ENCODE peak calls at places on chromosomes 1 and 21, in seven cellular contexts. One of them, this sample, is unnamed.

GRCh38 chr1:42931911-42932422 is 26.7 kb downstream of the SLC2A1 start:
- DNase-seq in heart left ventricle: no peak
- DNase-seq in PC-9: peak
- DNase-seq in prostate gland: peak
- DNase-seq in K562: peak
- DNase-seq in AG04450: no peak
- DNase-seq in fibroblast of lung: no peak
- DNase-seq in this sample: no peak

GRCh38 chr21:46191257-46191685 is 7.0 kb upstream of the SPATC1L start:
- DNase-seq in prostate gland: no peak
- DNase-seq in PC-9: no peak
- DNase-seq in heart left ventricle: no peak
- DNase-seq in K562: no peak
- DNase-seq in AG04450: peak
- DNase-seq in fibroblast of lung: peak
- DNase-seq in this sample: peak

GRCh38 chr1:41799723-41800122 is 119.0 kb downstream of the HIVEP3 start:
- DNase-seq in prostate gland: no peak
- DNase-seq in K562: no peak
- DNase-seq in AG04450: no peak
- DNase-seq in PC-9: no peak
- DNase-seq in fibroblast of lung: peak
- DNase-seq in heart left ventricle: no peak
- DNase-seq in this sample: no peak

GRCh38 chr1:165924096-165924495 is 96.7 kb downstream of the UCK2 start:
- DNase-seq in K562: no peak
- DNase-seq in heart left ventricle: no peak
- DNase-seq in AG04450: no peak
- DNase-seq in PC-9: no peak
- DNase-seq in fibroblast of lung: no peak
- DNase-seq in prostate gland: no peak
- DNase-seq in this sample: no peak

GRCh38 chr1:199449221-199449620 is 578.3 kb upstream of the NR5A2 start:
- DNase-seq in heart left ventricle: no peak
- DNase-seq in prostate gland: no peak
- DNase-seq in PC-9: no peak
- DNase-seq in AG04450: no peak
- DNase-seq in fibroblast of lung: no peak
- DNase-seq in K562: no peak
- DNase-seq in this sample: no peak

GRCh38 chr1:37037675-37038074 is 3.4 kb upstream of the GRIK3 start:
- DNase-seq in K562: no peak
- DNase-seq in heart left ventricle: no peak
- DNase-seq in prostate gland: no peak
- DNase-seq in AG04450: no peak
- DNase-seq in fibroblast of lung: no peak
- DNase-seq in PC-9: no peak
- DNase-seq in this sample: no peak

GRCh38 chr1:27544818-27545612 is 55.0 kb upstream of the WASF2 start:
- DNase-seq in AG04450: no peak
- DNase-seq in heart left ventricle: peak
- DNase-seq in fibroblast of lung: peak
- DNase-seq in PC-9: no peak
- DNase-seq in K562: no peak
- DNase-seq in prostate gland: peak
- DNase-seq in this sample: no peak

GRCh38 chr1:245956225-245956624 is 550.9 kb downstream of the SMYD3 start:
- DNase-seq in PC-9: no peak
- DNase-seq in prostate gland: no peak
- DNase-seq in AG04450: no peak
- DNase-seq in fibroblast of lung: no peak
- DNase-seq in heart left ventricle: no peak
- DNase-seq in K562: peak
- DNase-seq in this sample: no peak

GRCh38 chr1:94001397-94002045 is 92.3 kb upstream of the GCLM start:
- DNase-seq in fibroblast of lung: no peak
- DNase-seq in heart left ventricle: no peak
- DNase-seq in AG04450: no peak
- DNase-seq in prostate gland: no peak
- DNase-seq in PC-9: no peak
- DNase-seq in K562: no peak
- DNase-seq in this sample: peak

GRCh38 chr1:6307099-6307498 is 46.2 kb upstream of the GPR153 start:
- DNase-seq in PC-9: no peak
- DNase-seq in K562: no peak
- DNase-seq in AG04450: no peak
- DNase-seq in fibroblast of lung: no peak
- DNase-seq in prostate gland: no peak
- DNase-seq in heart left ventricle: no peak
- DNase-seq in this sample: no peak

GRCh38 chr1:3691421-3692204 is 39.3 kb downstream of the TP73 start:
- DNase-seq in AG04450: no peak
- DNase-seq in prostate gland: no peak
- DNase-seq in heart left ventricle: no peak
- DNase-seq in fibroblast of lung: no peak
- DNase-seq in PC-9: no peak
- DNase-seq in K562: no peak
- DNase-seq in this sample: no peak

GRCh38 chr1:150089846-150090520 is 22.4 kb downstream of the VPS45 start:
- DNase-seq in PC-9: no peak
- DNase-seq in fibroblast of lung: no peak
- DNase-seq in AG04450: no peak
- DNase-seq in heart left ventricle: no peak
- DNase-seq in K562: no peak
- DNase-seq in prostate gland: no peak
- DNase-seq in this sample: no peak

GRCh38 chr1:33191731-33192275 is 10.0 kb upstream of the TRIM62 start:
- DNase-seq in prostate gland: no peak
- DNase-seq in heart left ventricle: no peak
- DNase-seq in AG04450: no peak
- DNase-seq in fibroblast of lung: no peak
- DNase-seq in K562: no peak
- DNase-seq in PC-9: no peak
- DNase-seq in this sample: no peak

GRCh38 chr1:165886193-165886592 is 58.8 kb downstream of the UCK2 start:
- DNase-seq in heart left ventricle: no peak
- DNase-seq in PC-9: no peak
- DNase-seq in prostate gland: no peak
- DNase-seq in AG04450: no peak
- DNase-seq in fibroblast of lung: no peak
- DNase-seq in K562: no peak
- DNase-seq in this sample: no peak

GRCh38 chr1:201020040-201020591 is 3.4 kb downstream of the KIF21B start:
- DNase-seq in fibroblast of lung: no peak
- DNase-seq in PC-9: no peak
- DNase-seq in heart left ventricle: no peak
- DNase-seq in prostate gland: no peak
- DNase-seq in AG04450: no peak
- DNase-seq in K562: peak
- DNase-seq in this sample: no peak

GRCh38 chr1:54254055-54254454 is 54.1 kb downstream of the MRPL37 start:
- DNase-seq in fibroblast of lung: no peak
- DNase-seq in PC-9: peak
- DNase-seq in heart left ventricle: no peak
- DNase-seq in prostate gland: no peak
- DNase-seq in K562: no peak
- DNase-seq in AG04450: no peak
- DNase-seq in this sample: no peak

GRCh38 chr1:106956721-106957120 is 99.8 kb upstream of the PRMT6 start:
- DNase-seq in PC-9: no peak
- DNase-seq in AG04450: no peak
- DNase-seq in heart left ventricle: no peak
- DNase-seq in prostate gland: no peak
- DNase-seq in fibroblast of lung: peak
- DNase-seq in K562: no peak
- DNase-seq in this sample: no peak
- TF ChIP-seq CTCF in PC-9: no peak
- TF ChIP-seq CTCF in AG04450: no peak
- TF ChIP-seq CTCF in heart left ventricle: no peak
- TF ChIP-seq CTCF in prostate gland: no peak
- TF ChIP-seq CTCF in fibroblast of lung: no peak
- TF ChIP-seq CTCF in K562: no peak
- TF ChIP-seq CTCF in this sample: no peak

GRCh38 chr1:38942664-38943428 is 1.2 kb upstream of the RHBDL2 start:
- DNase-seq in PC-9: no peak
- DNase-seq in heart left ventricle: no peak
- DNase-seq in AG04450: no peak
- DNase-seq in K562: no peak
- DNase-seq in prostate gland: no peak
- DNase-seq in fibroblast of lung: no peak
- DNase-seq in this sample: no peak

GRCh38 chr1:38940339-38941047 is 1.1 kb downstream of the RHBDL2 start:
- DNase-seq in heart left ventricle: no peak
- DNase-seq in PC-9: no peak
- DNase-seq in K562: no peak
- DNase-seq in AG04450: no peak
- DNase-seq in prostate gland: no peak
- DNase-seq in fibroblast of lung: no peak
- DNase-seq in this sample: no peak

GRCh38 chr1:38941527-38942019 is at the start of gene RHBDL2:
- DNase-seq in heart left ventricle: peak
- DNase-seq in PC-9: peak
- DNase-seq in fibroblast of lung: peak
- DNase-seq in K562: no peak
- DNase-seq in AG04450: no peak
- DNase-seq in prostate gland: peak
- DNase-seq in this sample: peak

GRCh38 chr1:38938722-38939260 is 2.8 kb downstream of the RHBDL2 start:
- DNase-seq in AG04450: no peak
- DNase-seq in heart left ventricle: no peak
- DNase-seq in K562: no peak
- DNase-seq in PC-9: no peak
- DNase-seq in prostate gland: no peak
- DNase-seq in fibroblast of lung: no peak
- DNase-seq in this sample: no peak

GRCh38 chr1:38941093-38941492 is 537 bp downstream of the RHBDL2 start:
- DNase-seq in AG04450: no peak
- DNase-seq in K562: no peak
- DNase-seq in fibroblast of lung: no peak
- DNase-seq in prostate gland: no peak
- DNase-seq in heart left ventricle: no peak
- DNase-seq in PC-9: peak
- DNase-seq in this sample: no peak
- H3K27ac ChIP-seq in AG04450: no peak
- H3K27ac ChIP-seq in K562: no peak
- H3K27ac ChIP-seq in fibroblast of lung: no peak
- H3K27ac ChIP-seq in prostate gland: peak
- H3K27ac ChIP-seq in heart left ventricle: no peak
- H3K27ac ChIP-seq in PC-9: no peak
- H3K27ac ChIP-seq in this sample: no peak

GRCh38 chr1:171611306-171611705 is 10.7 kb upstream of the MYOCOS start:
- DNase-seq in prostate gland: no peak
- DNase-seq in K562: no peak
- DNase-seq in fibroblast of lung: no peak
- DNase-seq in AG04450: no peak
- DNase-seq in heart left ventricle: no peak
- DNase-seq in PC-9: no peak
- DNase-seq in this sample: no peak

GRCh38 chr1:171600852-171601251 is 21.2 kb upstream of the MYOCOS start:
- DNase-seq in prostate gland: no peak
- DNase-seq in K562: no peak
- DNase-seq in fibroblast of lung: no peak
- DNase-seq in heart left ventricle: no peak
- DNase-seq in PC-9: no peak
- DNase-seq in AG04450: no peak
- DNase-seq in this sample: no peak

GRCh38 chr1:171610385-171610784 is 11.7 kb upstream of the MYOCOS start:
- DNase-seq in heart left ventricle: no peak
- DNase-seq in K562: no peak
- DNase-seq in prostate gland: no peak
- DNase-seq in PC-9: no peak
- DNase-seq in fibroblast of lung: peak
- DNase-seq in AG04450: no peak
- DNase-seq in this sample: no peak

GRCh38 chr1:171606402-171606941 is 15.6 kb upstream of the MYOCOS start:
- DNase-seq in heart left ventricle: no peak
- DNase-seq in PC-9: no peak
- DNase-seq in AG04450: no peak
- DNase-seq in prostate gland: no peak
- DNase-seq in fibroblast of lung: no peak
- DNase-seq in K562: no peak
- DNase-seq in this sample: no peak
- H3K4me3 ChIP-seq in heart left ventricle: no peak
- H3K4me3 ChIP-seq in PC-9: no peak
- H3K4me3 ChIP-seq in AG04450: no peak
- H3K4me3 ChIP-seq in prostate gland: no peak
- H3K4me3 ChIP-seq in fibroblast of lung: no peak
- H3K4me3 ChIP-seq in K562: no peak
- H3K4me3 ChIP-seq in this sample: no peak

DNA sequence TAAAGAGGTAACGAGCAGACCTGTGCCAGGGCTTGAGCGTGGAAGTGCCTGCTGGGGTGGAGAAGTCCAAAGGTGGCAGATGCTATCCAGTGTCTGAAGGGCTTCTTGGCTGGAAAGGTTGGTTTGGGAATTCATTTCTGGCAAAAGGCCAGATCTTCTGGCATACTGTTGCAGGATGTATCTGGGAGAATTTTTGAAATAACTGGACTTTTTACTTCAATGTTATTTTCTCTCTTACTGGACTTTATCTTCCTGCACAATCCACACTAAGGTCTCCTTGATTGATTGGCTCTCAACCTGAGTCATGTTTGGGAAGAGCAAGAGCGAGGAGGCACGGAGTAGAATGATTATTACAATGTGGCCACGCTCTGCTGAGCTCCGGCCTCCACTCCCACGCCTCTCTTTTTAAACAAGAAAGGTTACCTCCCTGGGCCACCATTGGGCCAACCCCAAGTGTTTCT is 278.4 kb downstream of the TM2D1 start:
- DNase-seq in K562: peak
- DNase-seq in AG04450: no peak
- DNase-seq in heart left ventricle: no peak
- DNase-seq in PC-9: no peak
- DNase-seq in prostate gland: no peak
- DNase-seq in fibroblast of lung: no peak
- DNase-seq in this sample: no peak
- TF ChIP-seq CTCF in K562: no peak
- TF ChIP-seq CTCF in AG04450: no peak
- TF ChIP-seq CTCF in heart left ventricle: no peak
- TF ChIP-seq CTCF in PC-9: no peak
- TF ChIP-seq CTCF in prostate gland: no peak
- TF ChIP-seq CTCF in fibroblast of lung: no peak
- TF ChIP-seq CTCF in this sample: no peak

DNA sequence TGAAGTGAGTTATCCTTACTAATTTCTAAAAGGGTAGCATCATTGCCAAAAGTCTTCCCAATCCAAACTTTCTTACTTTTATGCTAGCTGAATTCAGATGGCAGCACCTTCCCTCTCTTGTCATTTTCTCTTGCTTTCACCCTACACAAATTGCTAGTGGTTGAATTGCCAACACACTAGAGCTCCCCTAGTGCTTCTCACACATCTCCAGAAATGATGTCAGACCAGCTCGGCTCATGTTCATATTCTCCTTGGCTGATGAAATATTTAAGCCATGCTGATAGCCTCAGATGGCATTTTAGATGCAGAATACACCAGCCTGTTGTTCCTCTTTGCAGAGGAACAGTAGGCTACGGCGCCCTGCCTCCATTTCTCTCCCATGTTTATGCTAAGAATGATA is 256.8 kb downstream of the PTBP2 start:
- DNase-seq in heart left ventricle: no peak
- DNase-seq in K562: no peak
- DNase-seq in PC-9: no peak
- DNase-seq in AG04450: no peak
- DNase-seq in prostate gland: no peak
- DNase-seq in fibroblast of lung: no peak
- DNase-seq in this sample: no peak
- H3K27ac ChIP-seq in heart left ventricle: no peak
- H3K27ac ChIP-seq in K562: no peak
- H3K27ac ChIP-seq in PC-9: no peak
- H3K27ac ChIP-seq in AG04450: no peak
- H3K27ac ChIP-seq in prostate gland: no peak
- H3K27ac ChIP-seq in fibroblast of lung: no peak
- H3K27ac ChIP-seq in this sample: no peak

This sample was measured in coronary artery.